ENCODE peak calls at places on chromosomes 12 and 14, in nine cellular contexts. B is K562, R is ovary, J is gastrocnemius medialis, O is adrenal gland, W is IMR-90, A is HepG2, Z is prostate gland, F is A549. C is an unnamed sample. For H3K4me1, the result is how much of the 10 kb centered on the place peaks cover.

GRCh38 chr12:57552692-57553321 is 3.0 kb downstream of the KIF5A start:
- DNase-seq in B (peak), R (no peak), J (no peak), O (no peak), W (peak), A (no peak), Z (no peak), F (no peak), C (no peak)

GRCh38 chr14:54219281-54220121 is 177.3 kb upstream of the CDKN3 start:
- DNase-seq in B (no peak), R (no peak), J (no peak), O (no peak), W (no peak), A (no peak), Z (no peak), F (no peak), C (no peak)

GRCh38 chr12:54125950-54126695 is 62.7 kb downstream of the SMUG1 start:
- DNase-seq in B (no peak), R (peak), J (peak), O (peak), W (no peak), A (no peak), Z (no peak), F (no peak), C (no peak)

GRCh38 chr12:24711056-24711455 is 237.8 kb downstream of the BCAT1 start:
- DNase-seq in B (no peak), R (no peak), J (no peak), O (no peak), W (no peak), A (no peak), Z (no peak), F (no peak), C (no peak)

GRCh38 chr14:44287858-44288257 is 219.2 kb downstream of the FSCB start:
- DNase-seq in B (no peak), R (no peak), J (no peak), O (no peak), W (no peak), A (no peak), Z (no peak), F (no peak), C (no peak)

GRCh38 chr14:22838631-22839041 is 2.3 kb downstream of the MMP14 start:
- DNase-seq in B (no peak), R (peak), J (no peak), O (no peak), W (peak), A (no peak), Z (no peak), F (no peak), C (no peak)

GRCh38 chr14:103104654-103105511 is 10.4 kb downstream of the EXOC3L4 start:
- DNase-seq in B (peak), R (peak), J (peak), O (peak), W (peak), A (no peak), Z (peak), F (no peak), C (peak)

GRCh38 chr14:99275222-99275584 is 3.2 kb upstream of the BCL11B start:
- DNase-seq in B (no peak), R (no peak), J (no peak), O (no peak), W (no peak), A (no peak), Z (no peak), F (no peak), C (no peak)

GRCh38 chr14:81269100-81269978 is 48.6 kb upstream of the GTF2A1 start:
- DNase-seq in B (peak), R (no peak), J (no peak), O (peak), W (peak), A (peak), Z (peak), F (peak), C (no peak)

GRCh38 chr14:35051796-35052195 is 5.7 kb downstream of the FAM177A1 start:
- DNase-seq in B (no peak), R (no peak), J (no peak), O (no peak), W (peak), A (peak), Z (no peak), F (no peak), C (no peak)

GRCh38 chr12:121789233-121789781 is 4.2 kb downstream of the RHOF start:
- DNase-seq in B (no peak), R (no peak), J (no peak), O (peak), W (no peak), A (no peak), Z (no peak), F (no peak), C (no peak)

GRCh38 chr12:67884596-67884995 is 104.7 kb upstream of the IFNG-AS1 start:
- DNase-seq in B (no peak), R (no peak), J (no peak), O (no peak), W (no peak), A (no peak), Z (no peak), F (no peak), C (no peak)

GRCh38 chr12:88300931-88301330 is 158.8 kb downstream of the TMTC3 start:
- DNase-seq in B (no peak), R (no peak), J (no peak), O (no peak), W (peak), A (peak), Z (no peak), F (no peak), C (no peak)

GRCh38 chr12:88299567-88300101 is 157.5 kb downstream of the TMTC3 start:
- DNase-seq in B (peak), R (no peak), J (no peak), O (peak), W (peak), A (no peak), Z (no peak), F (peak), C (no peak)

GRCh38 chr12:88305491-88305890 is 163.4 kb downstream of the TMTC3 start:
- DNase-seq in B (no peak), R (no peak), J (no peak), O (no peak), W (no peak), A (peak), Z (no peak), F (no peak), C (no peak)

GRCh38 chr12:88306471-88307069 is 164.5 kb downstream of the TMTC3 start:
- DNase-seq in B (peak), R (no peak), J (no peak), O (no peak), W (no peak), A (no peak), Z (no peak), F (no peak), C (no peak)

DNA sequence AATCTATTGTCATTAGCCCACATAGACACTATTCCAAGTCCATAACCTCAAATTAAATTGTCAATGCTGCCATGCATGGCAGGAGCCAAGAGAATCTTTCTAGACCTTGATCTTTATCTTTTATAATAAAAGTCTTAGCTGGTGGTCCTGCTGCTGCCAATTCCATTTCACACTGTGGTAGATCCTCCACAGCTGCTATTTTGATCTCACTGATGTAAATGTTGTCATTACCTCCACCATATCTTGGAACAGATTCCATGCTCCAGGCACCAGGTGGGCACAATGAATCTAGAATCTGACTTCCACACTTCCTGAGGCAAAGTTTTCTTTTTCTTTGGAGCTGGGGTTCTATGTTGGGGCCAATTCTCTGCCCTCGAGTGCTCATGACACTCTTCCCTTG is 161.2 kb downstream of the TMTC3 start:
- DNase-seq in B (no peak), R (no peak), J (no peak), O (no peak), W (no peak), A (no peak), Z (no peak), F (no peak), C (no peak)
- H3K4me1 ChIP-seq in B (under half), R (under half), J (under half), O (under half), W (under half), A (under half), Z (under half), F (half or more), C (under half)

GRCh38 chr12:125503128-125503527 is 437.9 kb downstream of the AACS start:
- DNase-seq in B (no peak), R (no peak), J (no peak), O (no peak), W (no peak), A (no peak), Z (no peak), F (no peak), C (no peak)
- TF ChIP-seq CTCF in B (no peak), R (no peak), J (no peak), O (no peak), W (no peak), A (no peak), Z (no peak), F (no peak), C (no peak)

GRCh38 chr12:6226701-6227096 is 26.5 kb downstream of the CD9 start:
- DNase-seq in B (no peak), R (peak), J (peak), O (no peak), W (no peak), A (no peak), Z (peak), F (no peak), C (no peak)
- TF ChIP-seq POLR2A in B (no peak), R (no peak), J (no peak), O (no peak), W (no peak), A (no peak), Z (no peak), F (no peak), C (no peak)

DNA sequence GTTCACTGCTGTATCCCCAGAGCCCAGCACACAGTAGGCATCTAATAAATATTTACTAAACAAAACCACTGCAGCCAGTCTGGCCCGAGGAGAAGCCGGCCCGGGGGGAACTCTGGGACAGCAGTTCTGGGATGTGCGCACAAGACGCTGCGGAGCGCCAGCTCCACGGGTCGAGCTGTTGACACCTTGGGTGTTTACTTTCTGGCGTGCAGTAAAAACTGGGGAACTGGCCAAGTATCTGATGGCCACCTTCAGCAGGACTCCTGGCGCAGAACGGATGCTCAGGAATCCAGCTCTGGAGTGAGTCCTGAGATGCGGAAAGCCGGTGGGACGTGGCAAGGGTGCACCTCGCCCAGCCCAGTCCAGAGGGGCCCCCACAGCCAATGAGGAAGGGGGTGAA is 65.6 kb downstream of the NCOR2 start:
- DNase-seq in B (no peak), R (no peak), J (peak), O (no peak), W (no peak), A (no peak), Z (no peak), F (no peak), C (no peak)
- H3K4me1 ChIP-seq in B (under half), R (under half), J (half or more), O (under half), W (under half), A (under half), Z (half or more), F (under half), C (half or more)

GRCh38 chr12:132489602-132490239 is at the start of gene FBRSL1:
- DNase-seq in B (peak), R (peak), J (peak), O (peak), W (peak), A (peak), Z (peak), F (peak), C (peak)
- TF ChIP-seq CTCF in B (peak), R (no peak), J (no peak), O (no peak), W (no peak), A (peak), Z (no peak), F (peak), C (no peak)

DNA sequence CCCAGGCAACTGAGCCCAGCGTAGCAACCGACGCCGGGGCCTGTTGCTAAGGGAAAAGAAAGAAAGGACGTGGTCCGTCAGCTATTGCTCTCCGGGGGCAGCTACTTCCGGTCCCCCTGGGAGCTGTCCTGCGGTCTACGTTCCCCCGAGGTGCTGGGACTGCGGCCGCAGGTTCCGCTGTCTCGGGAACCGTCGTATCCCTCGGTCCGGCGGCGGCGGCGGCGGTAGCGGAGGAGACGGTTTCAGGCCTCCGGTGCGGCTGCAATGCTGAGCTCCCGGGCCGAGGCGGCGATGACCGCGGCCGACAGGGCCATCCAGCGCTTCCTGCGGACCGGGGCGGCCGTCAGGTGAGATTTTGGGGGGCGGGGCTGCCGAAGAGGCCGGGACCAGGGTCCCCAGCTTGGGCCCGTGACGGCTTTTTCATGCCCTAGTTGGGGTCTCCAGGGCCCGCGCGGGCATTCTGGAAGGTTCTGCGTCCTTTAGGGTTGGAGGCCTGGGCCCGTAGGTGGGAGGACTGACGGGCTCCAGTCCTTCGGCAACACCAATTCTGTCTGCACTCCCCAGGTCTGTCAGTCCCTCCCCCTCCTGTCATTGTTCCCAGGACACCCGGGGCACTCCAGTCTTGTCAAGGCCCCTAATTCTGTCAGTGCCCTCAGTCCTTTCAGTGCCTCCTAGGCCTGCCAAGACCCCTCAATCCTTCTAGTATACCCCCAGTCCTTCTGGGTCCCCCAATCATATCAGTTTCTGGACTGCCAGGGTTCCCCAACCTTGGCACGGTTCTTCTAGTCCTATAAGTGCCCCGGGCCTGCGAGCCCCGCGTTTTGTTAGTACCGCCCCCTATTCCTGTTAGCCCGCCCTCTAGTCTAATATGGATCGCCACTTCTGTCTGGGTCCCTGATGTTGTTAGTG is at the start of gene USP30:
- DNase-seq in B (peak), R (peak), J (peak), O (peak), W (peak), A (peak), Z (peak), F (peak), C (peak)
- TF ChIP-seq POLR2A in B (peak), R (peak), J (no peak), O (peak), W (no peak), A (no peak), Z (peak), F (no peak), C (no peak)

GRCh38 chr14:89349196-89350008 is 67.6 kb downstream of the FOXN3 start:
- DNase-seq in B (no peak), R (no peak), J (peak), O (no peak), W (no peak), A (no peak), Z (no peak), F (no peak), C (no peak)
- H3K4me1 ChIP-seq in B (under half), R (under half), J (half or more), O (under half), W (under half), A (half or more), Z (under half), F (under half), C (under half)

DNA sequence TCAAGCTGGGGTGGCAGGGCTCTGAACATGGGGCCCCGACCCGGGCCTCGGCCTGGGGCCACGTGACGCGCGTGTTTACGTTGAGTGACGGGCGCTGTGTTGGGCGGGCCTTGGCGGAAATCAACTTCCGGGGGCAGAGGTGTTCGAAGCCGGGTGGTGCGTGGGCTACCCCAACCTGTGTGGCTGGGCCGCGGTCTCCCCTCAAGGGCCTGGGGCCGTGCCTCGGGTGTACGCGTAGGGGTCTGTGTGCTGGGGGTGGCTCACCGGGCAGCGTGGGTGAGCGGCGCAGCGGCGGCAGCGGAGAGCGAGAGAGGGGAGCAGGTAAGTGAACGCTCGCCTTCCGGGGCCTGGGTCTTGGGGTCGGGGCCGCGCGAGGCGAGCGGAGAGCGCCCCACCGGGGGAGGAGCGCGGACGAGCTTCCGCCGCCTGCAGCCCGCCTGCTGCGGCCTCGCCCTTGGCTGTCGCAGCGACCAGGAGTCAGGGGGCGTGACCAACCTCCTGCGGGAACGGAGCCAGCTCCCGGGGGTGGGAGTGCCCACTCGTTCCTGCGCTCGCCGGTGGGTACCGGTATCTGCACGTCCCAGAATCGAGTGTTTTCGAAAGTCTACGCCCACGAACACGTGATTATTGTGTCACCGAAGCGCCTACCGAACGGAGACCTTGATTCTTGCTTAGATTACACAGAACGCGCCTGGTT is at the start of gene CCDC91:
- DNase-seq in B (peak), R (peak), J (peak), O (peak), W (peak), A (peak), Z (peak), F (peak), C (peak)
- TF ChIP-seq CTCF in B (peak), R (peak), J (no peak), O (no peak), W (no peak), A (peak), Z (peak), F (no peak), C (peak)

GRCh38 chr12:56158029-56158925 is at the start of gene MYL6:
- DNase-seq in B (peak), R (peak), J (peak), O (peak), W (peak), A (peak), Z (peak), F (peak), C (peak)

GRCh38 chr12:56157201-56158028 is 744 bp upstream of the MYL6 start:
- DNase-seq in B (peak), R (peak), J (peak), O (peak), W (peak), A (peak), Z (peak), F (peak), C (peak)

GRCh38 chr12:56160160-56160763 is 2.1 kb downstream of the MYL6 start:
- DNase-seq in B (no peak), R (no peak), J (no peak), O (no peak), W (peak), A (no peak), Z (no peak), F (no peak), C (no peak)

GRCh38 chr12:56159482-56160105 is 1.4 kb downstream of the MYL6 start:
- DNase-seq in B (no peak), R (peak), J (no peak), O (no peak), W (no peak), A (no peak), Z (no peak), F (no peak), C (no peak)

GRCh38 chr12:56158926-56159461 is 835 bp downstream of the MYL6 start:
- DNase-seq in B (peak), R (peak), J (peak), O (peak), W (peak), A (peak), Z (peak), F (peak), C (peak)
- TF ChIP-seq POLR2A in B (no peak), R (no peak), J (peak), O (peak), W (no peak), A (peak), Z (peak), F (peak), C (peak)

DNA sequence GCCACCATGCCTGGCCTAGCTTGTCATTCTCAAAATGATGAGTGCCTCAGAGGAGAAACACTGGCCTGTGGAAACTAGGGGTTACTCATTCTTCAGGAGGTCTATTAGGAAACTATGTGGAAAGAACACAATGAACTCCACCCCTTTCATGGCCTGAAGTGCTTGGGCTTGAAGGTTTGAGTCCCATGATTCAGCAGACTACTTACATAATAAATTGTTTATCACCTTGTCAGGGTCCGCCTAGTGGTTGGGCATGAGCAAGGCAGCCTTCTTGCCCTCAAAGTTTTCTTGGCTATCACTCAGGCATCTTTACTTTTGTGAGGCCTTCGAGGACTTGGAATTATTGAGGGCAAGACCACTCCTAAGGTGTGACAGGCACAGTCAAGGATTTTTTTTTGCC is 251.2 kb downstream of the ACSS3 start:
- DNase-seq in B (no peak), R (no peak), J (no peak), O (no peak), W (peak), A (peak), Z (no peak), F (no peak), C (no peak)
- H3K4me1 ChIP-seq in B (under half), R (under half), J (under half), O (under half), W (under half), A (under half), Z (under half), F (under half), C (under half)